ENCODE peak calls at places on chromosomes 7 and 10, in eight cellular contexts. F is activated CD8-positive, alpha-beta memory T cell treated with anti-CD3 and anti-CD28 coated beads for 24 hours; D is heart right ventricle; Q is naive thymus-derived CD8-positive, alpha-beta T cell; J is GM23338; O is stromal cell of bone marrow; V is pulmonary artery endothelial cell; X is stimulated activated CD4-positive, alpha-beta T cell treated with anti-CD3 and anti-CD28 coated beads, Interleukin-1b, Interleukin-23, amount 100 ng/mL, for 24 hours. B is an unnamed sample.

GRCh38 chr7:95607477-95608010 is 11.2 kb upstream of the PDK4 start:
- DNase-seq in Q (no peak), V (no peak), J (no peak), X (no peak), F (no peak), D (no peak), O (no peak), B (peak)

GRCh38 chr7:83065714-83066113 is 97.0 kb downstream of the PCLO start:
- DNase-seq in X (no peak), F (no peak), O (no peak), D (no peak), V (no peak), J (no peak), Q (no peak), B (no peak)

GRCh38 chr7:2714636-2715035 is 26.6 kb downstream of the AMZ1 start:
- DNase-seq in J (no peak), V (no peak), X (no peak), O (no peak), F (no peak), D (no peak), Q (no peak), B (no peak)

GRCh38 chr7:110386914-110387313 is 704.0 kb upstream of the LRRN3 start:
- DNase-seq in X (no peak), F (no peak), O (no peak), V (no peak), Q (no peak), D (no peak), J (peak), B (no peak)

GRCh38 chr10:116960066-116960465 is 44.9 kb downstream of the SHTN1 start:
- DNase-seq in F (no peak), D (no peak), X (no peak), V (no peak), J (no peak), Q (no peak), O (peak), B (no peak)

GRCh38 chr7:105652359-105652993 is 71.2 kb upstream of the EFCAB10 start:
- DNase-seq in Q (peak), D (peak), O (peak), J (peak), X (peak), V (peak), F (peak), B (peak)

GRCh38 chr10:132639470-132639869 is 101.9 kb downstream of the INPP5A start:
- DNase-seq in V (no peak), F (no peak), Q (no peak), J (no peak), O (no peak), D (no peak), X (no peak), B (no peak)

GRCh38 chr10:69453759-69454158 is 2.5 kb downstream of the TSPAN15 start:
- DNase-seq in O (no peak), F (no peak), Q (no peak), D (no peak), V (no peak), J (no peak), X (no peak), B (no peak)

GRCh38 chr7:25851332-25852248 is 300.4 kb upstream of the NFE2L3 start:
- DNase-seq in F (peak), X (peak), O (peak), J (peak), Q (peak), D (peak), V (no peak), B (peak)

GRCh38 chr7:51069411-51070083 is 247.1 kb downstream of the COBL start:
- DNase-seq in D (no peak), X (no peak), J (no peak), F (no peak), V (peak), O (no peak), Q (no peak), B (no peak)

GRCh38 chr7:154672659-154673415 is 330.1 kb downstream of the PAXIP1 start:
- DNase-seq in J (no peak), X (no peak), O (no peak), F (no peak), D (no peak), Q (no peak), V (no peak), B (no peak)

GRCh38 chr10:127906548-127907377 is at the start of gene PTPRE:
- DNase-seq in O (no peak), F (peak), X (peak), J (peak), V (no peak), D (peak), Q (peak), B (peak)

GRCh38 chr10:99647601-99648151 is 11.6 kb upstream of the ENTPD7 start:
- DNase-seq in J (no peak), V (no peak), D (no peak), Q (no peak), O (no peak), F (no peak), X (no peak), B (no peak)

GRCh38 chr10:73553316-73553715 is 37.8 kb downstream of the USP54 start:
- DNase-seq in O (no peak), X (no peak), J (peak), D (no peak), F (no peak), Q (no peak), V (no peak), B (no peak)

GRCh38 chr10:17062493-17063487 is 66.8 kb downstream of the CUBN start:
- DNase-seq in X (no peak), J (no peak), O (peak), D (peak), V (peak), F (no peak), Q (no peak), B (peak)

GRCh38 chr10:4028027-4028471 is 243.0 kb upstream of the KLF6 start:
- DNase-seq in X (no peak), Q (no peak), D (no peak), O (no peak), F (no peak), J (no peak), V (no peak), B (no peak)

GRCh38 chr7:66013938-66014337 is 31.9 kb upstream of the GUSB start:
- DNase-seq in J (peak), D (peak), X (no peak), Q (no peak), V (peak), F (no peak), O (peak), B (peak)

GRCh38 chr7:156739596-156739995 is 99.0 kb downstream of the RNF32 start:
- DNase-seq in O (no peak), J (no peak), Q (no peak), X (no peak), F (no peak), D (no peak), V (no peak), B (no peak)

GRCh38 chr7:74334026-74334425 is 44.8 kb downstream of the CLIP2 start:
- DNase-seq in F (no peak), O (peak), D (peak), Q (no peak), V (no peak), J (no peak), X (no peak), B (no peak)

GRCh38 chr7:101558742-101559325 is 70.3 kb downstream of the MYL10 start:
- DNase-seq in O (no peak), D (no peak), F (no peak), Q (no peak), X (no peak), J (peak), V (no peak), B (no peak)

GRCh38 chr10:44363716-44364115 is 21.2 kb downstream of the CXCL12 start:
- DNase-seq in X (no peak), F (no peak), D (no peak), V (no peak), O (no peak), J (no peak), Q (no peak), B (no peak)

GRCh38 chr10:132065491-132066105 is at the start of gene JAKMIP3:
- DNase-seq in X (no peak), Q (no peak), V (peak), J (peak), F (peak), D (peak), O (peak), B (peak)

GRCh38 chr7:42869131-42870020 is 42.5 kb downstream of the C7orf25 start:
- DNase-seq in O (no peak), V (no peak), X (peak), J (no peak), D (no peak), F (no peak), Q (no peak), B (no peak)

GRCh38 chr10:114694735-114695134 is 36.7 kb upstream of the ABLIM1 start:
- DNase-seq in V (no peak), J (peak), F (peak), X (no peak), D (no peak), O (no peak), Q (peak), B (peak)

GRCh38 chr7:99499356-99499712 is 747 bp downstream of the ZNF394 start:
- DNase-seq in F (no peak), D (no peak), X (no peak), J (no peak), V (no peak), O (no peak), Q (peak), B (no peak)

GRCh38 chr7:48244902-48245301 is 73.6 kb downstream of the ABCA13 start:
- DNase-seq in J (no peak), O (peak), D (peak), F (no peak), X (no peak), Q (no peak), V (peak), B (no peak)

GRCh38 chr7:139321071-139321745 is 19.9 kb upstream of the FMC1 start:
- DNase-seq in O (peak), X (no peak), D (no peak), F (no peak), J (peak), V (no peak), Q (no peak), B (no peak)

GRCh38 chr7:87474533-87475358 is 734 bp downstream of the ABCB4 start:
- DNase-seq in O (peak), X (no peak), F (no peak), Q (no peak), J (peak), D (peak), V (no peak), B (no peak)

GRCh38 chr7:128343554-128344430 is at the start of gene RBM28:
- DNase-seq in V (peak), J (peak), X (peak), Q (peak), D (peak), F (peak), O (peak), B (peak)

GRCh38 chr7:94183289-94183749 is 179.2 kb upstream of the BET1 start:
- DNase-seq in O (peak), X (no peak), J (peak), F (no peak), V (peak), D (peak), Q (no peak), B (peak)

GRCh38 chr10:132904169-132904813 is 38.1 kb downstream of the CFAP46 start:
- DNase-seq in O (no peak), X (peak), D (no peak), F (peak), V (no peak), Q (no peak), J (peak), B (peak)

GRCh38 chr7:191105-192034 is 1.0 kb upstream of the FAM20C start:
- DNase-seq in F (no peak), J (no peak), X (no peak), O (peak), D (peak), Q (no peak), V (no peak), B (peak)

GRCh38 chr10:113991091-113991860 is 52.4 kb upstream of the ADRB1 start:
- DNase-seq in D (no peak), Q (no peak), J (no peak), V (no peak), F (peak), X (peak), O (no peak), B (no peak)

GRCh38 chr10:50809596-50809995 is 69.9 kb downstream of the ASAH2B start:
- DNase-seq in X (no peak), Q (no peak), J (no peak), V (no peak), F (no peak), O (peak), D (no peak), B (no peak)

GRCh38 chr10:96814264-96814663 is 17.8 kb upstream of the LCOR start:
- DNase-seq in F (no peak), O (peak), Q (no peak), J (no peak), V (no peak), D (no peak), X (no peak), B (no peak)

GRCh38 chr7:55245271-55245723 is 119.8 kb upstream of the LANCL2 start:
- DNase-seq in F (no peak), O (peak), Q (no peak), J (no peak), X (no peak), V (no peak), D (no peak), B (no peak)

GRCh38 chr7:98213296-98213873 is 2.1 kb downstream of the BHLHA15 start:
- DNase-seq in Q (no peak), F (no peak), V (no peak), O (no peak), X (no peak), J (no peak), D (no peak), B (peak)

GRCh38 chr7:123746055-123746454 is 2.7 kb downstream of the WASL start:
- DNase-seq in Q (no peak), O (no peak), D (no peak), J (no peak), F (no peak), X (no peak), V (no peak), B (no peak)

GRCh38 chr10:63103971-63104409 is 29.1 kb upstream of the NRBF2 start:
- DNase-seq in X (peak), O (no peak), F (peak), D (no peak), J (peak), V (no peak), Q (no peak), B (no peak)

B was measured in Right ventricle myocardium superior.